ENCODE peak calls at places on chromosomes 5 and 9, in ten cellular contexts. B is activated CD4-positive, alpha-beta T cell treated with anti-CD3 and anti-CD28 coated beads for 24 hours; S is T-helper 2 cell; J is midbrain; M is naive thymus-derived CD8-positive, alpha-beta T cell; I is AG10803; A is AG08395; O is WTC11; E is activated T-cell treated with anti-CD3 and anti-CD28 coated beads, Interleukin-2, amount 50 U/mL, for 24 hours; V is astrocyte. H is an unnamed sample.

GRCh38 chr5:81767938-81768337 is 17.0 kb upstream of the SSBP2 start:
- DNase-seq in B (no peak), S (no peak), J (no peak), M (no peak), I (no peak), A (no peak), O (no peak), E (no peak), V (peak; percentile 66), H (no peak)

GRCh38 chr9:113361304-113362018 is 12.1 kb downstream of the BSPRY start:
- DNase-seq in B (no peak), S (no peak), J (no peak), M (no peak), I (peak; percentile 51), A (peak; percentile 38), O (no peak), E (no peak), V (peak; percentile 31), H (no peak)

GRCh38 chr5:151741678-151742423 is 16.6 kb downstream of the ATOX1 start:
- DNase-seq in B (no peak), S (no peak), J (no peak), M (no peak), I (peak; percentile 80), A (peak; percentile 29), O (no peak), E (no peak), V (peak; percentile 83), H (no peak)

GRCh38 chr5:150409638-150410523 is 2.8 kb downstream of the CD74 start:
- DNase-seq in B (no peak), S (peak; percentile 34), J (peak; percentile 90), M (no peak), I (peak; percentile 85), A (peak; percentile 98), O (peak; percentile 76), E (peak; percentile 58), V (peak; percentile 79), H (peak; percentile 95)

GRCh38 chr5:87229780-87230179 is 37.9 kb upstream of the RASA1 start:
- DNase-seq in B (no peak), S (no peak), J (no peak), M (no peak), I (peak; percentile 11), A (no peak), O (no peak), E (no peak), V (peak; percentile 33), H (no peak)

GRCh38 chr5:179421156-179421895 is 76.1 kb upstream of the ADAMTS2 start:
- DNase-seq in B (no peak), S (no peak), J (no peak), M (no peak), I (no peak), A (no peak), O (no peak), E (no peak), V (no peak), H (no peak)

GRCh38 chr5:57302643-57303042 is 128.8 kb downstream of the GPBP1 start:
- DNase-seq in B (no peak), S (no peak), J (no peak), M (no peak), I (peak; percentile 13), A (no peak), O (no peak), E (no peak), V (peak; percentile 49), H (no peak)

GRCh38 chr5:113166710-113167366 is 190.2 kb downstream of the DCP2 start:
- DNase-seq in B (no peak), S (no peak), J (no peak), M (no peak), I (peak; percentile 77), A (peak; percentile 80), O (no peak), E (no peak), V (peak; percentile 97), H (no peak)

GRCh38 chr5:175816348-175816747 is 55.0 kb upstream of the CPLX2 start:
- DNase-seq in B (no peak), S (no peak), J (no peak), M (no peak), I (no peak), A (no peak), O (no peak), E (no peak), V (no peak), H (no peak)

GRCh38 chr9:132543960-132544359 is 38.4 kb upstream of the BARHL1 start:
- DNase-seq in B (no peak), S (no peak), J (no peak), M (no peak), I (no peak), A (no peak), O (no peak), E (no peak), V (no peak), H (no peak)

GRCh38 chr5:122182491-122182921 is 53.2 kb downstream of the ZNF474 start:
- DNase-seq in B (no peak), S (no peak), J (no peak), M (no peak), I (peak; percentile 80), A (no peak), O (peak; percentile 21), E (no peak), V (peak; percentile 88), H (peak; percentile 18)

GRCh38 chr9:129752915-129753724 is at the start of gene PTGES:
- DNase-seq in B (peak; percentile 27), S (no peak), J (peak; percentile 1), M (peak; percentile 55), I (peak; percentile 81), A (peak; percentile 88), O (peak; percentile 65), E (peak; percentile 62), V (peak; percentile 71), H (no peak)

GRCh38 chr9:23451802-23452418 is 374.1 kb downstream of the ELAVL2 start:
- DNase-seq in B (no peak), S (no peak), J (no peak), M (peak; percentile 6), I (no peak), A (no peak), O (no peak), E (no peak), V (no peak), H (no peak)

GRCh38 chr5:33261305-33261704 is 179.5 kb upstream of the TARS1 start:
- DNase-seq in B (no peak), S (no peak), J (no peak), M (no peak), I (peak; percentile 71), A (peak; percentile 49), O (no peak), E (no peak), V (peak; percentile 78), H (no peak)

GRCh38 chr5:14187660-14188059 is 44.5 kb downstream of the TRIO start:
- DNase-seq in B (no peak), S (no peak), J (no peak), M (no peak), I (no peak), A (no peak), O (no peak), E (no peak), V (peak; percentile 53), H (no peak)

GRCh38 chr5:142976861-142977260 is 206.7 kb downstream of the ARHGAP26 start:
- DNase-seq in B (no peak), S (no peak), J (no peak), M (no peak), I (no peak), A (no peak), O (no peak), E (no peak), V (peak; percentile 25), H (no peak)

GRCh38 chr5:43572357-43572756 is 15.5 kb upstream of the PAIP1 start:
- DNase-seq in B (no peak), S (no peak), J (no peak), M (no peak), I (peak; percentile 33), A (no peak), O (no peak), E (no peak), V (peak; percentile 25), H (no peak)

H was measured in globus pallidus.